ENCODE peak calls at places on chromosomes 4 and X, in five cellular contexts. D is A673, U is right cardiac atrium, N is mammary epithelial cell, T is SK-N-SH. I is an unnamed sample.

GRCh38 chr4:56245547-56246229 is 141.6 kb downstream of the AASDH start:
- DNase-seq in T (no peak), U (no peak), N (no peak), D (no peak), I (no peak)

GRCh38 chr4:53622739-53623151 is 31.5 kb upstream of the LNX1 start:
- DNase-seq in N (peak; percentile 79), D (no peak), U (no peak), T (no peak), I (no peak)

GRCh38 chrX:3589474-3589873 is 124.0 kb downstream of the PRKX start:
- DNase-seq in T (no peak), U (no peak), N (no peak), D (no peak), I (no peak)

GRCh38 chr4:87219648-87220093 is 747 bp downstream of the KLHL8 start:
- DNase-seq in N (no peak), T (no peak), U (peak; percentile 54), D (no peak), I (peak; percentile 75)

GRCh38 chr4:72109364-72109763 is 77.6 kb downstream of the NPFFR2 start:
- DNase-seq in T (no peak), U (no peak), N (no peak), D (no peak), I (no peak)

GRCh38 chrX:154546354-154547244 is at the start of gene G6PD:
- DNase-seq in U (no peak), N (peak; percentile 65), T (peak; percentile 95), D (peak; percentile 75), I (peak; percentile 91)

GRCh38 chrX:133321441-133321840 is 93.8 kb downstream of the GPC4 start:
- DNase-seq in U (no peak), T (no peak), N (no peak), D (no peak), I (no peak)

GRCh38 chrX:118569676-118570075 is 74.1 kb downstream of the DOCK11 start:
- DNase-seq in T (no peak), D (no peak), N (peak; percentile 13), U (no peak), I (peak; percentile 19)

GRCh38 chrX:16946971-16947562 is 609 bp downstream of the REPS2 start:
- DNase-seq in T (no peak), N (no peak), U (peak; percentile 22), D (no peak), I (no peak)

GRCh38 chr4:27048350-27049100 is 187.9 kb downstream of the STIM2 start:
- DNase-seq in U (no peak), D (peak; percentile 60), T (peak; percentile 46), N (peak; percentile 6), I (peak; percentile 69)

GRCh38 chrX:353566-354535 is 32.9 kb downstream of the PPP2R3B start:
- DNase-seq in D (no peak), T (no peak), U (peak; percentile 5), N (no peak), I (no peak)

GRCh38 chr4:7287918-7288280 is 95.6 kb downstream of the SORCS2 start:
- DNase-seq in T (no peak), N (no peak), D (no peak), U (no peak), I (no peak)

GRCh38 chr4:123858465-123858864 is 461.9 kb downstream of the SPRY1 start:
- DNase-seq in T (no peak), N (no peak), D (no peak), U (no peak), I (no peak)

GRCh38 chrX:37380920-37381319 is 31.8 kb downstream of the PRRG1 start:
- DNase-seq in T (no peak), U (no peak), N (peak; percentile 77), D (no peak), I (no peak)

GRCh38 chr4:184755278-184755677 is 21.4 kb upstream of the CENPU start:
- DNase-seq in T (no peak), D (no peak), U (peak; percentile 47), N (peak; percentile 77), I (no peak)

DNA sequence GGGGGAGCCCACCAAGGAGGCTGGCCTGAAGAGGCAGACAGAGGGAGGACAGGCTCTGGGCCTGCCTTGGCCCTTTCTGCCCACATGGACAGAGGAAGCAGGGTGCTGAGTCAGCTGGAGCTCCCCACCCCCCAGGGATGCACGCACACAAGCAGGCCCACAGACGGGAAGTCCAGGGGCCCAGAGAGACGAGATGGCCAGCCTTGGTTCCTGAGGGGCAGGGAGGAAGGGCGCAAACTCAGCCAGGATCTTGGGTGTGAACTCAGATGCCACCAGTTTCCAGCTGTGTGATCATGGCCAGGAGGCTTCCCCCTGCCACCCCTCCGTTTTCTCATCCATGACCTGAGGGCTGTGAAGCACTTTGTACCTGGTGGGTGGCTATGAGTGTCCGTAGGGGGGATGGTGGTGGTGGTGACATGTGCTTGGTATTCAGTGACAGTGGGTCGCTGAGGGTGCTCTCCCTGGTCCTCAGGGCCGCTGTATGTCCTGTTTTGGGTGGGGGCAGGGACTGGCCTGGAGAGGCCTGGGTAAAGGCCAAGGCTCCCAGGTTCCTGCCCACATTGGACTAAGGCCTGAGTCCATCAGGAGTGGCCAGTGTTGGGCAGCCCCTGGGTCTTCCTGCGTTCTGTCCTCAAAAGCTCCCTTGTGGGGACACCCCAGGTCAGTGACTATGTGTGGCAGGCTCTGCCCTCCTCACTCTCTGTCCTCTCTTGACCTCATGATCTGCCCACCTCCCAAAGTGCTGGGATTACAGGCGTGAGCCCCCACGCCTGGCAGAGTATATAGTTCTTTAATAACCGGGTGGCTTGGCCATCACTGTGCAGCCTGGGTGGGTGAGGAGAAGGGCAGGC is 2.0 kb downstream of the SH3BP2 start:
- DNase-seq in N (no peak), T (no peak), U (peak; percentile 75), D (no peak), I (no peak)
- H3K4me1 ChIP-seq in N (peaks cover 21% of the 10 kb centered on the region), T (peaks cover 76% of the 10 kb centered on the region), U (peaks cover 38% of the 10 kb centered on the region), D (peaks cover 26% of the 10 kb centered on the region), I (peaks cover 27% of the 10 kb centered on the region)

GRCh38 chr4:102734591-102735385 is 26.0 kb downstream of the MANBA start:
- DNase-seq in T (no peak), U (no peak), D (no peak), N (peak; percentile 6), I (peak; percentile 48)

GRCh38 chr4:102735578-102735977 is 25.2 kb downstream of the MANBA start:
- DNase-seq in U (no peak), N (no peak), D (no peak), T (no peak), I (no peak)

GRCh38 chr4:102730968-102731533 is 29.7 kb downstream of the MANBA start:
- DNase-seq in D (peak; percentile 17), N (no peak), T (no peak), U (no peak), I (peak; percentile 48)

GRCh38 chr4:102734116-102734515 is 26.7 kb downstream of the MANBA start:
- DNase-seq in T (no peak), U (no peak), D (no peak), N (no peak), I (no peak)

GRCh38 chr4:102732678-102733445 is 27.9 kb downstream of the MANBA start:
- DNase-seq in N (no peak), U (no peak), D (no peak), T (no peak), I (no peak)
- H3K27ac ChIP-seq in N (no peak overlapping the region), U (no peak overlapping the region), D (no peak overlapping the region), T (no peak overlapping the region), I (no peak overlapping the region)

DNA sequence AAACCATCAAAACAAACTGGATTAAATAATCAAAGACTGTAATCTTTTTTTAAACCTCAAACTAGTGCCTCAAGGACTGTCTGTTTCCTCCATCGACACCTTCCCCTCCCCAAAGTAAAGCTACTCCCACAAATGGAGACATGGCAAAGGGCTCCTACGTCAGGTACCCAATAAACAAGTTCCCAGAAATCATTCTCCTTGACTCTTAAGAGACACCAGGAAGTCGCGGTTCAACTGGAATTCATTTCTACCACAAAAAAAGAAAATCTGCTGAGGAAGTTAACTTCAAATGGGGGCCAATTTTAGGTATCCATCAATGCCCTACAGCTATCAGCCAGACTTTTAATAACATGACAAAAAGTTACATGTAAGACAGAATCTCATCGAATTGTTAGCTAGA is 2.5 kb downstream of the RPS4X start:
- DNase-seq in D (no peak), U (no peak), T (no peak), N (no peak), I (no peak)
- H3K4me1 ChIP-seq in D (peaks cover 7% of the 10 kb centered on the region), U (no peaks in the 10 kb centered on the region), T (peaks cover 30% of the 10 kb centered on the region), N (peaks cover 64% of the 10 kb centered on the region), I (peaks cover 21% of the 10 kb centered on the region)

DNA sequence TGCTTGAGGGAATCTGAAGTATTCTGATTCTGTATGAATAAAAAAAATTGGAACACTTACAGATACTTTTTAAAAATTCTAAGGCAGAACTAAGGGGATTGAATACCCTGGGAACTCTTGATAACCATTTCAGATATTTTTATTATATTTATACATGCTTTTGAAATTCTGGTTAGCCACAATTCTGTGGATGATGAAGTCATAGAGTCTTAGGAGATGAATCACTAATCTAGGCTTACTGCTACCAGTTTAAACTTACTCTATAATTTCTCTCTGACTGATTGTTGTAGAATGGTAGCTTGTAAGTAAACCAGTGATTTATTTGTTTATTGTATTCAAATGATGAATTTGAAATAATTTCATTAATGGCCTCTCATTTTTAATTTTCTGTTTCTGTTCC is 11.4 kb upstream of the SLAIN2 start:
- DNase-seq in D (peak; percentile 21), N (peak; percentile 68), U (no peak), T (no peak), I (no peak)
- H3K27ac ChIP-seq in D (no peak overlapping the region), N (peak overlapping the region; percentile 63), U (no peak overlapping the region), T (peak overlapping the region; percentile 4), I (no peak overlapping the region)

GRCh38 chrX:38943120-38943519 is 141.9 kb downstream of the MID1IP1 start:
- DNase-seq in T (no peak), D (no peak), U (no peak), N (no peak), I (no peak)

DNA sequence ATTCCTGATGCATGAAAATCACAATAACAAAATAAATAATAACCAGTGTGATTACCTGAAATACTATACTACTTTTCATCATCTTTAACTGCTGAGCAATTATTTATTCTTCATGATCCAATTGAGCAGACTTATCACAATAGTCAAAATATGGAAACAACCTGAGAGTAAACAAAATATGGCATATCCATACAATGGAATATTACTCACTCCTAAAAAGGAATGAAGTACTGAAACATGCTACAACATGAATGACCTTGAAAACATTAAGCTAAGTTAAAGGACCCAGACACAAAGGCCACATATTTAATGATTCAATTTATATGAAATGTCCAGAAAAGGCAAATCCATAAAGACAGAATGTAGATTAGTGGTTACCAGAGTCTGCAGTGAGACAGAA is 146.8 kb downstream of the MID1IP1 start:
- DNase-seq in U (no peak), T (no peak), D (no peak), N (no peak), I (no peak)
- H3K4me1 ChIP-seq in U (no peaks in the 10 kb centered on the region), T (no peaks in the 10 kb centered on the region), D (no peaks in the 10 kb centered on the region), N (no peaks in the 10 kb centered on the region), I (no peaks in the 10 kb centered on the region)

GRCh38 chrX:107777536-107777832 is at the start of gene NCBP2L:
- DNase-seq in T (no peak), U (no peak), N (no peak), D (no peak), I (no peak)

GRCh38 chrX:107773906-107774435 is 1.6 kb downstream of the TSC22D3 start:
- DNase-seq in N (no peak), D (no peak), U (no peak), T (no peak), I (no peak)

GRCh38 chrX:107776649-107777535 is 641 bp upstream of the NCBP2L start:
- DNase-seq in D (peak; percentile 90), N (peak; percentile 84), U (peak; percentile 79), T (peak; percentile 73), I (peak; percentile 94)

GRCh38 chrX:107775000-107775733 is 420 bp downstream of the TSC22D3 start:
- DNase-seq in U (no peak), T (no peak), N (no peak), D (no peak), I (no peak)

GRCh38 chrX:107775734-107776511 is at the start of gene TSC22D3:
- DNase-seq in D (peak; percentile 64), N (peak; percentile 74), T (peak; percentile 73), U (peak; percentile 82), I (peak; percentile 86)
- H3K27ac ChIP-seq in D (no peak within 1 kb of the TSS), N (peak within 1 kb of the TSS; percentile 37), T (no peak within 1 kb of the TSS), U (peak within 1 kb of the TSS; percentile 80), I (no peak within 1 kb of the TSS)

GRCh38 chrX:65990702-65991101 is 49.2 kb downstream of the VSIG4 start:
- DNase-seq in U (no peak), D (no peak), N (no peak), T (no peak), I (no peak)
- H3K4me1 ChIP-seq in U (no peaks in the 10 kb centered on the region), D (peaks cover 4% of the 10 kb centered on the region), N (no peaks in the 10 kb centered on the region), T (no peaks in the 10 kb centered on the region), I (no peaks in the 10 kb centered on the region)